ENCODE peak calls at places on chromosomes 7 and 10, in ten cellular contexts. One of them, this sample, is unnamed.

GRCh38 chr10:112524637-112525036 is 77.6 kb downstream of the VTI1A start:
- DNase-seq in NCI-H2107: no peak
- DNase-seq in stimulated activated naive CD8-positive, alpha-beta T cell treated with anti-CD3 and anti-CD28 coated beads, Interleukin-15, Interleukin-2, amounts not matched to agents 100 U/mL and 50 U/mL, for 24 hours: no peak
- DNase-seq in adrenal gland: no peak
- DNase-seq in NCI-H1092: no peak
- DNase-seq in CD8-positive, alpha-beta T cell: no peak
- DNase-seq in colonic mucosa: no peak
- DNase-seq in T-helper 2 cell: no peak
- DNase-seq in NCI-H1105: no peak
- DNase-seq in activated T-cell treated with anti-CD3 and anti-CD28 coated beads for 1 hour: no peak
- DNase-seq in this sample: no peak

GRCh38 chr10:103793920-103794883 is 61.2 kb downstream of the SH3PXD2A start:
- DNase-seq in NCI-H2107: no peak
- DNase-seq in stimulated activated naive CD8-positive, alpha-beta T cell treated with anti-CD3 and anti-CD28 coated beads, Interleukin-15, Interleukin-2, amounts not matched to agents 100 U/mL and 50 U/mL, for 24 hours: no peak
- DNase-seq in adrenal gland: no peak
- DNase-seq in NCI-H1092: peak; percentile 84
- DNase-seq in CD8-positive, alpha-beta T cell: no peak
- DNase-seq in colonic mucosa: peak; percentile 91
- DNase-seq in T-helper 2 cell: no peak
- DNase-seq in NCI-H1105: no peak
- DNase-seq in activated T-cell treated with anti-CD3 and anti-CD28 coated beads for 1 hour: no peak
- DNase-seq in this sample: no peak

GRCh38 chr7:142556745-142557144 is 192.5 kb upstream of the PRSS1 start:
- DNase-seq in NCI-H2107: no peak
- DNase-seq in stimulated activated naive CD8-positive, alpha-beta T cell treated with anti-CD3 and anti-CD28 coated beads, Interleukin-15, Interleukin-2, amounts not matched to agents 100 U/mL and 50 U/mL, for 24 hours: no peak
- DNase-seq in adrenal gland: peak; percentile 66
- DNase-seq in NCI-H1092: no peak
- DNase-seq in CD8-positive, alpha-beta T cell: no peak
- DNase-seq in colonic mucosa: no peak
- DNase-seq in T-helper 2 cell: no peak
- DNase-seq in NCI-H1105: no peak
- DNase-seq in activated T-cell treated with anti-CD3 and anti-CD28 coated beads for 1 hour: no peak
- DNase-seq in this sample: no peak

GRCh38 chr7:128030999-128031681 is at the start of gene LRRC4:
- DNase-seq in NCI-H2107: no peak
- DNase-seq in stimulated activated naive CD8-positive, alpha-beta T cell treated with anti-CD3 and anti-CD28 coated beads, Interleukin-15, Interleukin-2, amounts not matched to agents 100 U/mL and 50 U/mL, for 24 hours: peak; percentile 47
- DNase-seq in adrenal gland: peak; percentile 76
- DNase-seq in NCI-H1092: peak; percentile 48
- DNase-seq in CD8-positive, alpha-beta T cell: no peak
- DNase-seq in colonic mucosa: peak; percentile 39
- DNase-seq in T-helper 2 cell: no peak
- DNase-seq in NCI-H1105: peak; percentile 67
- DNase-seq in activated T-cell treated with anti-CD3 and anti-CD28 coated beads for 1 hour: no peak
- DNase-seq in this sample: no peak

GRCh38 chr10:132471125-132471451 is 66.5 kb upstream of the INPP5A start:
- DNase-seq in NCI-H2107: no peak
- DNase-seq in stimulated activated naive CD8-positive, alpha-beta T cell treated with anti-CD3 and anti-CD28 coated beads, Interleukin-15, Interleukin-2, amounts not matched to agents 100 U/mL and 50 U/mL, for 24 hours: no peak
- DNase-seq in adrenal gland: no peak
- DNase-seq in NCI-H1092: no peak
- DNase-seq in CD8-positive, alpha-beta T cell: no peak
- DNase-seq in colonic mucosa: no peak
- DNase-seq in T-helper 2 cell: no peak
- DNase-seq in NCI-H1105: no peak
- DNase-seq in activated T-cell treated with anti-CD3 and anti-CD28 coated beads for 1 hour: no peak
- DNase-seq in this sample: no peak

GRCh38 chr7:18873674-18874341 is 243.6 kb downstream of the TWIST1 start:
- DNase-seq in NCI-H2107: no peak
- DNase-seq in stimulated activated naive CD8-positive, alpha-beta T cell treated with anti-CD3 and anti-CD28 coated beads, Interleukin-15, Interleukin-2, amounts not matched to agents 100 U/mL and 50 U/mL, for 24 hours: no peak
- DNase-seq in adrenal gland: no peak
- DNase-seq in NCI-H1092: no peak
- DNase-seq in CD8-positive, alpha-beta T cell: no peak
- DNase-seq in colonic mucosa: no peak
- DNase-seq in T-helper 2 cell: no peak
- DNase-seq in NCI-H1105: no peak
- DNase-seq in activated T-cell treated with anti-CD3 and anti-CD28 coated beads for 1 hour: no peak
- DNase-seq in this sample: no peak

GRCh38 chr10:58477122-58477521 is 35.5 kb upstream of the BICC1 start:
- DNase-seq in NCI-H2107: no peak
- DNase-seq in stimulated activated naive CD8-positive, alpha-beta T cell treated with anti-CD3 and anti-CD28 coated beads, Interleukin-15, Interleukin-2, amounts not matched to agents 100 U/mL and 50 U/mL, for 24 hours: no peak
- DNase-seq in adrenal gland: no peak
- DNase-seq in NCI-H1092: no peak
- DNase-seq in CD8-positive, alpha-beta T cell: no peak
- DNase-seq in colonic mucosa: no peak
- DNase-seq in T-helper 2 cell: no peak
- DNase-seq in NCI-H1105: no peak
- DNase-seq in activated T-cell treated with anti-CD3 and anti-CD28 coated beads for 1 hour: no peak
- DNase-seq in this sample: no peak

GRCh38 chr10:80506189-80506575 is 31.5 kb upstream of the SH2D4B start:
- DNase-seq in NCI-H2107: no peak
- DNase-seq in stimulated activated naive CD8-positive, alpha-beta T cell treated with anti-CD3 and anti-CD28 coated beads, Interleukin-15, Interleukin-2, amounts not matched to agents 100 U/mL and 50 U/mL, for 24 hours: no peak
- DNase-seq in adrenal gland: no peak
- DNase-seq in NCI-H1092: no peak
- DNase-seq in CD8-positive, alpha-beta T cell: no peak
- DNase-seq in colonic mucosa: no peak
- DNase-seq in T-helper 2 cell: no peak
- DNase-seq in NCI-H1105: no peak
- DNase-seq in activated T-cell treated with anti-CD3 and anti-CD28 coated beads for 1 hour: no peak
- DNase-seq in this sample: no peak

GRCh38 chr7:156655232-156655628 is 14.7 kb downstream of the RNF32 start:
- DNase-seq in NCI-H2107: no peak
- DNase-seq in stimulated activated naive CD8-positive, alpha-beta T cell treated with anti-CD3 and anti-CD28 coated beads, Interleukin-15, Interleukin-2, amounts not matched to agents 100 U/mL and 50 U/mL, for 24 hours: no peak
- DNase-seq in adrenal gland: no peak
- DNase-seq in NCI-H1092: no peak
- DNase-seq in CD8-positive, alpha-beta T cell: no peak
- DNase-seq in colonic mucosa: no peak
- DNase-seq in T-helper 2 cell: no peak
- DNase-seq in NCI-H1105: no peak
- DNase-seq in activated T-cell treated with anti-CD3 and anti-CD28 coated beads for 1 hour: no peak
- DNase-seq in this sample: no peak

GRCh38 chr7:43077732-43078391 is 34.6 kb upstream of the HECW1 start:
- DNase-seq in NCI-H2107: no peak
- DNase-seq in stimulated activated naive CD8-positive, alpha-beta T cell treated with anti-CD3 and anti-CD28 coated beads, Interleukin-15, Interleukin-2, amounts not matched to agents 100 U/mL and 50 U/mL, for 24 hours: peak; percentile 7
- DNase-seq in adrenal gland: no peak
- DNase-seq in NCI-H1092: no peak
- DNase-seq in CD8-positive, alpha-beta T cell: no peak
- DNase-seq in colonic mucosa: no peak
- DNase-seq in T-helper 2 cell: no peak
- DNase-seq in NCI-H1105: no peak
- DNase-seq in activated T-cell treated with anti-CD3 and anti-CD28 coated beads for 1 hour: no peak
- DNase-seq in this sample: no peak

GRCh38 chr10:3853547-3853989 is 68.6 kb upstream of the KLF6 start:
- DNase-seq in NCI-H2107: no peak
- DNase-seq in stimulated activated naive CD8-positive, alpha-beta T cell treated with anti-CD3 and anti-CD28 coated beads, Interleukin-15, Interleukin-2, amounts not matched to agents 100 U/mL and 50 U/mL, for 24 hours: no peak
- DNase-seq in adrenal gland: no peak
- DNase-seq in NCI-H1092: no peak
- DNase-seq in CD8-positive, alpha-beta T cell: no peak
- DNase-seq in colonic mucosa: peak; percentile 78
- DNase-seq in T-helper 2 cell: no peak
- DNase-seq in NCI-H1105: no peak
- DNase-seq in activated T-cell treated with anti-CD3 and anti-CD28 coated beads for 1 hour: no peak
- DNase-seq in this sample: no peak

GRCh38 chr7:29416906-29417305 is 146.7 kb upstream of the PRR15 start:
- DNase-seq in NCI-H2107: no peak
- DNase-seq in stimulated activated naive CD8-positive, alpha-beta T cell treated with anti-CD3 and anti-CD28 coated beads, Interleukin-15, Interleukin-2, amounts not matched to agents 100 U/mL and 50 U/mL, for 24 hours: no peak
- DNase-seq in adrenal gland: no peak
- DNase-seq in NCI-H1092: no peak
- DNase-seq in CD8-positive, alpha-beta T cell: no peak
- DNase-seq in colonic mucosa: no peak
- DNase-seq in T-helper 2 cell: no peak
- DNase-seq in NCI-H1105: no peak
- DNase-seq in activated T-cell treated with anti-CD3 and anti-CD28 coated beads for 1 hour: no peak
- DNase-seq in this sample: no peak

GRCh38 chr10:49360271-49361177 is 35.4 kb downstream of the DRGX start:
- DNase-seq in NCI-H2107: no peak
- DNase-seq in stimulated activated naive CD8-positive, alpha-beta T cell treated with anti-CD3 and anti-CD28 coated beads, Interleukin-15, Interleukin-2, amounts not matched to agents 100 U/mL and 50 U/mL, for 24 hours: no peak
- DNase-seq in adrenal gland: peak; percentile 52
- DNase-seq in NCI-H1092: no peak
- DNase-seq in CD8-positive, alpha-beta T cell: no peak
- DNase-seq in colonic mucosa: no peak
- DNase-seq in T-helper 2 cell: no peak
- DNase-seq in NCI-H1105: peak; percentile 4
- DNase-seq in activated T-cell treated with anti-CD3 and anti-CD28 coated beads for 1 hour: no peak
- DNase-seq in this sample: peak; percentile 24

GRCh38 chr10:13099144-13099665 is 758 bp upstream of the OPTN start:
- DNase-seq in NCI-H2107: no peak
- DNase-seq in stimulated activated naive CD8-positive, alpha-beta T cell treated with anti-CD3 and anti-CD28 coated beads, Interleukin-15, Interleukin-2, amounts not matched to agents 100 U/mL and 50 U/mL, for 24 hours: peak; percentile 49
- DNase-seq in adrenal gland: peak; percentile 83
- DNase-seq in NCI-H1092: peak; percentile 24
- DNase-seq in CD8-positive, alpha-beta T cell: peak; percentile 48
- DNase-seq in colonic mucosa: peak; percentile 70
- DNase-seq in T-helper 2 cell: peak; percentile 51
- DNase-seq in NCI-H1105: peak; percentile 8
- DNase-seq in activated T-cell treated with anti-CD3 and anti-CD28 coated beads for 1 hour: peak; percentile 7
- DNase-seq in this sample: no peak

GRCh38 chr10:99461230-99461629 is 30.8 kb upstream of the GOT1 start:
- DNase-seq in NCI-H2107: no peak
- DNase-seq in stimulated activated naive CD8-positive, alpha-beta T cell treated with anti-CD3 and anti-CD28 coated beads, Interleukin-15, Interleukin-2, amounts not matched to agents 100 U/mL and 50 U/mL, for 24 hours: no peak
- DNase-seq in adrenal gland: no peak
- DNase-seq in NCI-H1092: no peak
- DNase-seq in CD8-positive, alpha-beta T cell: no peak
- DNase-seq in colonic mucosa: no peak
- DNase-seq in T-helper 2 cell: no peak
- DNase-seq in NCI-H1105: no peak
- DNase-seq in activated T-cell treated with anti-CD3 and anti-CD28 coated beads for 1 hour: no peak
- DNase-seq in this sample: no peak

GRCh38 chr10:21337171-21337792 is 188.2 kb downstream of the SKIDA1 start:
- DNase-seq in NCI-H2107: no peak
- DNase-seq in stimulated activated naive CD8-positive, alpha-beta T cell treated with anti-CD3 and anti-CD28 coated beads, Interleukin-15, Interleukin-2, amounts not matched to agents 100 U/mL and 50 U/mL, for 24 hours: no peak
- DNase-seq in adrenal gland: no peak
- DNase-seq in NCI-H1092: no peak
- DNase-seq in CD8-positive, alpha-beta T cell: no peak
- DNase-seq in colonic mucosa: no peak
- DNase-seq in T-helper 2 cell: no peak
- DNase-seq in NCI-H1105: no peak
- DNase-seq in activated T-cell treated with anti-CD3 and anti-CD28 coated beads for 1 hour: no peak
- DNase-seq in this sample: no peak